ENCODE peak calls at places on chromosomes 4 and X, in six cellular contexts. Q is upper lobe of right lung, J is lung, W is fibroblast of lung, L is coronary artery, P is fibroblast of mammary gland. A is an unnamed sample.

GRCh38 chrX:19156223-19156622 is 34.0 kb upstream of the ADGRG2 start:
- DNase-seq in Q (no peak), J (no peak), W (no peak), L (no peak), P (peak; percentile 61), A (no peak)

GRCh38 chr4:84965558-84966381 is 720 bp downstream of the WDFY3 start:
- DNase-seq in Q (peak; percentile 83), J (peak; percentile 34), W (peak; percentile 47), L (peak; percentile 74), P (peak; percentile 32), A (no peak)

GRCh38 chrX:153882086-153882498 is 3.9 kb downstream of the L1CAM start:
- DNase-seq in Q (no peak), J (no peak), W (no peak), L (no peak), P (no peak), A (no peak)

GRCh38 chrX:45769919-45770582 is 569.4 kb upstream of the DIPK2B start:
- DNase-seq in Q (peak; percentile 85), J (peak; percentile 72), W (peak; percentile 95), L (peak; percentile 80), P (peak; percentile 85), A (no peak)

GRCh38 chr4:118941149-118941548 is 52.5 kb downstream of the SYNPO2 start:
- DNase-seq in Q (no peak), J (no peak), W (no peak), L (no peak), P (peak; percentile 65), A (no peak)

GRCh38 chrX:3697701-3698279 is 15.7 kb downstream of the PRKX start:
- DNase-seq in Q (no peak), J (no peak), W (peak; percentile 78), L (no peak), P (peak; percentile 83), A (peak; percentile 33)

GRCh38 chrX:56797966-56798711 is 69.1 kb downstream of the NBDY start:
- DNase-seq in Q (peak; percentile 31), J (peak; percentile 52), W (peak; percentile 51), L (peak; percentile 70), P (no peak), A (no peak)

GRCh38 chr4:70195425-70195824 is at the start of gene ODAM:
- DNase-seq in Q (no peak), J (no peak), W (no peak), L (no peak), P (no peak), A (no peak)

GRCh38 chr4:1058997-1059665 is 47.7 kb downstream of the FGFRL1 start:
- DNase-seq in Q (peak; percentile 60), J (no peak), W (no peak), L (peak; percentile 64), P (no peak), A (no peak)

GRCh38 chr4:108561086-108561485 is 59.3 kb upstream of the RPL34 start:
- DNase-seq in Q (no peak), J (no peak), W (no peak), L (no peak), P (no peak), A (no peak)

GRCh38 chr4:136484996-136485395 is 1047.3 kb downstream of the PCDH18 start:
- DNase-seq in Q (no peak), J (no peak), W (peak; percentile 34), L (no peak), P (no peak), A (no peak)

DNA sequence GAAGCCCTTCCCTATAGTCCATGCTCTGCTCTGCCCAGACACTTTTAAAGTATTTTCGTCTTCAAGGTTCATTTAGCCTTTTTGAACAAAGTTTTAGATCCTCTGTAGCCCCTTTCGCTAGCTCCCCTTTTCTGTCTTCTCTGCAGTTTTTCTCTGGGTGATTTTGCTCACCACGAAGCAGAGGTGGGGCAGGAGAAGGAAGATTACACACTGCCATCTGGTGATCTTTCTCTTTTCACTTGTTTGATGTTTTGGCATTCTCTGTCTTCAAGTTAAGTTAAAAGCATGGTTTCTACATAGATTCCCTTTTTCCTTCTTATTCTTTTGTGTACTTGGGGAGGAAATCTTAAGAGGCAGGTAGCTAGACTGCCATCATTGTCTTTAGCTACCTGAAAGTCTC is 43.9 kb downstream of the CC2D2A start:
- DNase-seq in Q (no peak), J (no peak), W (no peak), L (no peak), P (peak; percentile 15), A (no peak)
- TF ChIP-seq CTCF in Q (no peak), J (no peak), W (peak; percentile 20), L (no peak), P (no peak), A (no peak)

DNA sequence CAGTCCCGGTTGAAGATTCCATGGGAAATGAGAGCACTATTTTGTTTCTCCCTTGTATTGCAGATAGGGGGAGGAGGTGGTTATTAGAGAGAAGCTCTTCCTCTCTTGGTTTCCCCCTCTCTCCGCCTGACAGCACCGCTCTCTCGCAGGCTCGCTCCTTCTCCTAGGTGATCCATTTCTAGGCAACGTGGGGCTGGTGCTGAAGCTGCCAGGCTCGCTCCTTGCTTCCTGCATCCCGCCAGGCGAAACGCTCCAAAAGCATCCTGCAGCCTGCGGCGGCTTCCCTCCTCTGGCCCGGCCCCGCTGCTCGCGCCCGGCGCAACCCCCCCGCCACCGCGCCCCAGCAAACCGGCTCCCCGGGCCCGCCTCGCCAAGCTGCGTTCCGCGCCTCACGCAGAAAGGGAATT is at the start of gene GRID2:
- DNase-seq in Q (peak; percentile 61), J (no peak), W (peak; percentile 29), L (no peak), P (no peak), A (no peak)
- TF ChIP-seq CTCF in Q (no peak), J (no peak), W (peak; percentile 43), L (no peak), P (no peak), A (no peak)

GRCh38 chrX:136608295-136608933 is 39.5 kb upstream of the CD40LG start:
- DNase-seq in Q (peak; percentile 61), J (no peak), W (peak; percentile 2), L (no peak), P (peak; percentile 41), A (no peak)
- TF ChIP-seq CTCF in Q (peak; percentile 23), J (peak; percentile 8), W (peak; percentile 15), L (no peak), P (peak; percentile 32), A (peak; percentile 4)

GRCh38 chrX:135707880-135708279 is 5.6 kb upstream of the CT45A1 start:
- DNase-seq in Q (no peak), J (no peak), W (no peak), L (no peak), P (peak; percentile 1), A (no peak)
- TF ChIP-seq CTCF in Q (peak; percentile 29), J (no peak), W (no peak), L (no peak), P (no peak), A (no peak)

GRCh38 chr4:68163754-68164153 is 34.1 kb upstream of the TMPRSS11F start:
- DNase-seq in Q (no peak), J (no peak), W (no peak), L (no peak), P (no peak), A (no peak)
- TF ChIP-seq CTCF in Q (no peak), J (no peak), W (no peak), L (no peak), P (no peak), A (no peak)

GRCh38 chr4:120452006-120452405 is 385.4 kb upstream of the MAD2L1 start:
- DNase-seq in Q (no peak), J (no peak), W (no peak), L (no peak), P (peak; percentile 74), A (no peak)
- TF ChIP-seq CTCF in Q (no peak), J (no peak), W (no peak), L (no peak), P (no peak), A (no peak)